ENCODE peak calls at places on chromosomes 1 and 21, in four cellular contexts. X, T, K and M are unnamed samples.

GRCh38 chr1:202663141-202663540 is 47.1 kb downstream of the SYT2 start:
- DNase-seq in T (no peak), K (no peak), X (no peak), M (no peak)

GRCh38 chr1:30842698-30843354 is 65.7 kb downstream of the SDC3 start:
- DNase-seq in T (no peak), X (no peak), K (no peak), M (no peak)

GRCh38 chr1:3869751-3870301 is 12.6 kb downstream of the DFFB start:
- DNase-seq in T (no peak), K (no peak), X (no peak), M (no peak)

GRCh38 chr1:25799758-25800537 is at the start of gene SELENON:
- DNase-seq in T (no peak), X (peak; percentile 59), K (peak; percentile 60), M (no peak)

GRCh38 chr1:218604217-218604616 is 259.1 kb downstream of the TGFB2 start:
- DNase-seq in T (no peak), K (no peak), X (no peak), M (no peak)

GRCh38 chr21:34886554-34887385 is 162.3 kb downstream of the RUNX1 start:
- DNase-seq in T (no peak), X (peak; percentile 37), K (no peak), M (no peak)

GRCh38 chr1:30525980-30526651 is 197.3 kb downstream of the MATN1 start:
- DNase-seq in K (peak; percentile 23), X (no peak), T (no peak), M (no peak)

GRCh38 chr1:85451236-85451830 is 13.6 kb downstream of the DDAH1 start:
- DNase-seq in X (no peak), T (no peak), K (no peak), M (no peak)

GRCh38 chr1:181655756-181656155 is 172.4 kb downstream of the CACNA1E start:
- DNase-seq in X (no peak), K (no peak), T (no peak), M (no peak)

GRCh38 chr1:227771326-227771725 is 36.1 kb downstream of the SNAP47 start:
- DNase-seq in T (no peak), X (no peak), K (no peak), M (no peak)

GRCh38 chr1:234879157-234880080 is 249.2 kb downstream of the TOMM20 start:
- DNase-seq in X (no peak), K (no peak), T (no peak), M (no peak)

GRCh38 chr1:109547412-109548320 is 749 bp upstream of the GNAI3 start:
- DNase-seq in X (peak; percentile 47), T (no peak), K (peak; percentile 37), M (no peak)

GRCh38 chr1:41768538-41768937 is 150.2 kb downstream of the HIVEP3 start:
- DNase-seq in K (no peak), X (no peak), T (no peak), M (no peak)

GRCh38 chr21:33383056-33383888 is 19.9 kb upstream of the IFNGR2 start:
- DNase-seq in K (peak; percentile 68), T (peak; percentile 98), X (peak; percentile 81), M (peak; percentile 51)

GRCh38 chr1:41169066-41169798 is 72.9 kb downstream of the SCMH1 start:
- DNase-seq in T (no peak), X (no peak), K (no peak), M (no peak)

GRCh38 chr1:23799570-23800395 is 771 bp downstream of the GALE start:
- DNase-seq in T (no peak), K (peak; percentile 93), X (peak; percentile 88), M (no peak)

GRCh38 chr1:99659755-99660210 is 13.9 kb downstream of the PALMD start:
- DNase-seq in K (no peak), X (no peak), T (no peak), M (no peak)

GRCh38 chr1:94562502-94563260 is 21.1 kb upstream of the F3 start:
- DNase-seq in X (peak; percentile 62), T (no peak), K (peak; percentile 65), M (no peak)

GRCh38 chr1:6033986-6034749 is 11.5 kb upstream of the KCNAB2 start:
- DNase-seq in X (peak; percentile 46), K (peak; percentile 44), T (no peak), M (no peak)

GRCh38 chr1:183097438-183098051 is 74.3 kb downstream of the LAMC1 start:
- DNase-seq in K (no peak), X (no peak), T (no peak), M (no peak)

GRCh38 chr1:232335751-232336274 is 294.1 kb downstream of the SIPA1L2 start:
- DNase-seq in K (no peak), X (no peak), T (no peak), M (no peak)

GRCh38 chr1:16324456-16324890 is 27.8 kb downstream of the FBXO42 start:
- DNase-seq in X (no peak), K (no peak), T (no peak), M (no peak)

GRCh38 chr1:183905497-183905896 is 100.6 kb downstream of the RGL1 start:
- DNase-seq in K (no peak), X (no peak), T (no peak), M (no peak)

GRCh38 chr1:33256335-33256700 is at the start of gene ZNF362:
- DNase-seq in K (peak; percentile 71), X (peak; percentile 67), T (no peak), M (no peak)

GRCh38 chr1:38071530-38072266 is 25.1 kb upstream of the POU3F1 start:
- DNase-seq in T (no peak), K (no peak), X (no peak), M (no peak)

GRCh38 chr1:185821612-185822385 is 87.6 kb downstream of the HMCN1 start:
- DNase-seq in K (no peak), T (no peak), X (no peak), M (no peak)

GRCh38 chr1:231040019-231040799 is at the start of gene FAM89A:
- DNase-seq in T (no peak), K (peak; percentile 74), X (peak; percentile 72), M (peak; percentile 33)

GRCh38 chr1:81111818-81112217 is 688.9 kb upstream of the ADGRL2 start:
- DNase-seq in X (no peak), K (no peak), T (no peak), M (no peak)

GRCh38 chr1:54800899-54801759 is at the start of gene TTC22:
- DNase-seq in T (peak; percentile 35), K (peak; percentile 83), X (peak; percentile 88), M (no peak)

GRCh38 chr1:32924881-32925344 is 23.7 kb upstream of the TMEM54 start:
- DNase-seq in X (peak; percentile 83), K (peak; percentile 44), T (no peak), M (no peak)

GRCh38 chr21:38351961-38352521 is 95.2 kb downstream of the KCNJ15 start:
- DNase-seq in T (no peak), X (no peak), K (no peak), M (no peak)

GRCh38 chr1:156075775-156076204 is 6.5 kb downstream of the MEX3A start:
- DNase-seq in K (no peak), X (no peak), T (no peak), M (no peak)
- TF ChIP-seq EP300 in K (no peak), X (no peak), T (no peak), M (no peak)

DNA sequence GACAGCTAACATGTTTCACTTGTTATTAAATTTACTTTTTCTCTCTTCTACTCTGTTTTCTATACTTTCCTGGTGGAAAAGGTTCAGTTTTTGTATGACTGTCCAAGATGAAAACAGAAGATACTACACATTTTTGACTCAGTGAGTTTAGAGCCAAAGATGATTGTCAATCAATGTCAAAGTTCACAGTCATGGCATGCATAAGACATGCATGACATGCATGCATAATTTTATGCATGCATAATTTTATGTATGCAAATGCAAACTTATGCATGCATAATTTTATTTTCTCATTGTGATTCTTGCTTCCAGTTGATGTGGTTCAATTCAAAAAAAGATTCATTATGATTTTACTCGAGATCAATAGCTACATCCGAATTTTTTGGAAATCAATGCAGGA is 48.1 kb upstream of the TMPRSS15 start:
- DNase-seq in K (no peak), X (no peak), T (no peak), M (no peak)
- TF ChIP-seq EP300 in K (no peak), X (no peak), T (no peak), M (no peak)

GRCh38 chr1:222020553-222020952 is 278.7 kb upstream of the DUSP10 start:
- DNase-seq in T (no peak), X (no peak), K (no peak), M (no peak)
- TF ChIP-seq EP300 in T (no peak), X (no peak), K (no peak), M (no peak)

GRCh38 chr1:192459467-192459866 is 116.1 kb upstream of the RGS1 start:
- DNase-seq in X (no peak), K (no peak), T (no peak), M (no peak)
- TF ChIP-seq EP300 in X (no peak), K (no peak), T (no peak), M (no peak)

GRCh38 chr1:200036616-200037270 is 9.2 kb downstream of the NR5A2 start:
- DNase-seq in T (no peak), X (peak; percentile 76), K (no peak), M (no peak)

GRCh38 chr1:200034821-200035396 is 7.4 kb downstream of the NR5A2 start:
- DNase-seq in T (no peak), K (no peak), X (peak; percentile 68), M (no peak)

GRCh38 chr1:200035397-200035955 is 8.0 kb downstream of the NR5A2 start:
- DNase-seq in X (no peak), T (no peak), K (no peak), M (no peak)

GRCh38 chr1:200037501-200037900 is 10.0 kb downstream of the NR5A2 start:
- DNase-seq in X (no peak), K (no peak), T (no peak), M (no peak)

GRCh38 chr1:200035956-200036615 is 8.6 kb downstream of the NR5A2 start:
- DNase-seq in T (no peak), X (no peak), K (no peak), M (no peak)
- TF ChIP-seq EP300 in T (no peak), X (no peak), K (no peak), M (no peak)